ENCODE peak calls at places on chromosomes 4 and X, in four cellular contexts. K is right atrium auricular region; A is CD4-positive, alpha-beta memory T cell; N is immature natural killer cell. S is an unnamed sample.
A peak's percentile ranks its signal among the peaks of the same experiment; 100 is the strongest.

GRCh38 chrX:2679534-2680485 is 11.3 kb upstream of the CD99 start:
- DNase-seq in K (no peak), A (no peak), N (no peak), S (no peak)

GRCh38 chr4:10492486-10492885 is 35.3 kb upstream of the ZNF518B start:
- DNase-seq in K (no peak), A (no peak), N (no peak), S (no peak)

GRCh38 chr4:10584042-10584441 is 100.5 kb downstream of the CLNK start:
- DNase-seq in K (no peak), A (no peak), N (no peak), S (peak; percentile 19)

GRCh38 chr4:89823416-89823815 is 13.5 kb downstream of the SNCA start:
- DNase-seq in K (no peak), A (no peak), N (no peak), S (no peak)

GRCh38 chr4:137393043-137393442 is 139.3 kb downstream of the PCDH18 start:
- DNase-seq in K (no peak), A (no peak), N (no peak), S (no peak)

GRCh38 chr4:90425893-90426292 is 298.7 kb downstream of the CCSER1 start:
- DNase-seq in K (no peak), A (no peak), N (no peak), S (no peak)

GRCh38 chr4:88758264-88758663 is 60.6 kb upstream of the NAP1L5 start:
- DNase-seq in K (no peak), A (no peak), N (no peak), S (no peak)

GRCh38 chr4:6668391-6668790 is 25.3 kb upstream of the S100P start:
- DNase-seq in K (no peak), A (no peak), N (no peak), S (no peak)

GRCh38 chrX:25976683-25977310 is 161.3 kb upstream of the MAGEB18 start:
- DNase-seq in K (no peak), A (no peak), N (no peak), S (no peak)

GRCh38 chr4:119135721-119136121 is at the start of gene MYOZ2:
- DNase-seq in K (no peak), A (no peak), N (no peak), S (no peak)

GRCh38 chr4:21544410-21544809 is 404.2 kb downstream of the KCNIP4 start:
- DNase-seq in K (no peak), A (no peak), N (no peak), S (no peak)

GRCh38 chr4:153622778-153623240 is 61.3 kb upstream of the TLR2 start:
- DNase-seq in K (no peak), A (no peak), N (no peak), S (no peak)

GRCh38 chr4:126856906-126857305 is 775.9 kb upstream of the INTU start:
- DNase-seq in K (no peak), A (no peak), N (no peak), S (no peak)

GRCh38 chr4:48041535-48042137 is 25.1 kb downstream of the NIPAL1 start:
- DNase-seq in K (no peak), A (no peak), N (no peak), S (no peak)

GRCh38 chr4:109665783-109666455 is 37.3 kb downstream of the CASP6 start:
- DNase-seq in K (no peak), A (no peak), N (no peak), S (no peak)

GRCh38 chrX:110280954-110281353 is 36.9 kb downstream of the AMMECR1 start:
- DNase-seq in K (no peak), A (no peak), N (no peak), S (no peak)

GRCh38 chr4:142016031-142016430 is 379.6 kb downstream of the IL15 start:
- DNase-seq in K (no peak), A (no peak), N (no peak), S (no peak)

GRCh38 chrX:80810365-80810978 is 795 bp upstream of the BRWD3 start:
- DNase-seq in K (no peak), A (no peak), N (no peak), S (no peak)

GRCh38 chr4:145041378-145041777 is 56.6 kb downstream of the ANAPC10 start:
- DNase-seq in K (no peak), A (no peak), N (no peak), S (no peak)

S was measured in mucosa of gallbladder.